ENCODE peak calls at places on chromosomes 4 and X, in ten cellular contexts. One of them, this sample, is unnamed.

GRCh38 chrX:66760648-66761047 is 121.8 kb upstream of the EDA2R start:
- DNase-seq in gastrocnemius medialis: no peak
- DNase-seq in heart left ventricle: no peak
- DNase-seq in tibial artery: no peak
- DNase-seq in A549: no peak
- DNase-seq in OCI-LY7: peak
- DNase-seq in pancreas: no peak
- DNase-seq in SK-N-SH: no peak
- DNase-seq in cardiac muscle cell: no peak
- DNase-seq in lower lobe of right lung: no peak
- DNase-seq in this sample: peak

GRCh38 chr4:73698217-73698616 is 42.2 kb upstream of the CXCL8 start:
- DNase-seq in gastrocnemius medialis: no peak
- DNase-seq in heart left ventricle: no peak
- DNase-seq in tibial artery: no peak
- DNase-seq in A549: no peak
- DNase-seq in OCI-LY7: no peak
- DNase-seq in pancreas: peak
- DNase-seq in SK-N-SH: no peak
- DNase-seq in cardiac muscle cell: peak
- DNase-seq in lower lobe of right lung: no peak
- DNase-seq in this sample: no peak

GRCh38 chr4:119025440-119025839 is 110.2 kb upstream of the MYOZ2 start:
- DNase-seq in gastrocnemius medialis: peak
- DNase-seq in heart left ventricle: no peak
- DNase-seq in tibial artery: no peak
- DNase-seq in A549: no peak
- DNase-seq in OCI-LY7: no peak
- DNase-seq in pancreas: no peak
- DNase-seq in SK-N-SH: no peak
- DNase-seq in cardiac muscle cell: peak
- DNase-seq in lower lobe of right lung: peak
- DNase-seq in this sample: no peak

GRCh38 chr4:176451441-176451840 is 131.7 kb downstream of the SPCS3 start:
- DNase-seq in gastrocnemius medialis: no peak
- DNase-seq in heart left ventricle: no peak
- DNase-seq in tibial artery: no peak
- DNase-seq in A549: no peak
- DNase-seq in OCI-LY7: no peak
- DNase-seq in pancreas: no peak
- DNase-seq in SK-N-SH: no peak
- DNase-seq in cardiac muscle cell: no peak
- DNase-seq in lower lobe of right lung: no peak
- DNase-seq in this sample: no peak

GRCh38 chr4:125481334-125481733 is 166.6 kb downstream of the FAT4 start:
- DNase-seq in gastrocnemius medialis: no peak
- DNase-seq in heart left ventricle: no peak
- DNase-seq in tibial artery: no peak
- DNase-seq in A549: no peak
- DNase-seq in OCI-LY7: no peak
- DNase-seq in pancreas: no peak
- DNase-seq in SK-N-SH: no peak
- DNase-seq in cardiac muscle cell: no peak
- DNase-seq in lower lobe of right lung: no peak
- DNase-seq in this sample: no peak

GRCh38 chrX:117538441-117539418 is 577.9 kb downstream of the KLHL13 start:
- DNase-seq in gastrocnemius medialis: no peak
- DNase-seq in heart left ventricle: no peak
- DNase-seq in tibial artery: no peak
- DNase-seq in A549: no peak
- DNase-seq in OCI-LY7: no peak
- DNase-seq in pancreas: peak
- DNase-seq in SK-N-SH: no peak
- DNase-seq in cardiac muscle cell: no peak
- DNase-seq in lower lobe of right lung: no peak
- DNase-seq in this sample: peak

GRCh38 chr4:6346373-6347110 is 76.9 kb downstream of the WFS1 start:
- DNase-seq in gastrocnemius medialis: no peak
- DNase-seq in heart left ventricle: no peak
- DNase-seq in tibial artery: no peak
- DNase-seq in A549: no peak
- DNase-seq in OCI-LY7: no peak
- DNase-seq in pancreas: no peak
- DNase-seq in SK-N-SH: no peak
- DNase-seq in cardiac muscle cell: no peak
- DNase-seq in lower lobe of right lung: no peak
- DNase-seq in this sample: no peak

GRCh38 chr4:48190839-48191238 is 56.8 kb upstream of the TXK start:
- DNase-seq in gastrocnemius medialis: no peak
- DNase-seq in heart left ventricle: no peak
- DNase-seq in tibial artery: no peak
- DNase-seq in A549: no peak
- DNase-seq in OCI-LY7: no peak
- DNase-seq in pancreas: no peak
- DNase-seq in SK-N-SH: no peak
- DNase-seq in cardiac muscle cell: no peak
- DNase-seq in lower lobe of right lung: no peak
- DNase-seq in this sample: no peak

GRCh38 chrX:96372313-96373046 is 312.2 kb upstream of the DIAPH2 start:
- DNase-seq in gastrocnemius medialis: no peak
- DNase-seq in heart left ventricle: no peak
- DNase-seq in tibial artery: no peak
- DNase-seq in A549: peak
- DNase-seq in OCI-LY7: peak
- DNase-seq in pancreas: peak
- DNase-seq in SK-N-SH: peak
- DNase-seq in cardiac muscle cell: peak
- DNase-seq in lower lobe of right lung: no peak
- DNase-seq in this sample: peak

GRCh38 chr4:6342530-6343293 is 73.1 kb downstream of the WFS1 start:
- DNase-seq in gastrocnemius medialis: no peak
- DNase-seq in heart left ventricle: peak
- DNase-seq in tibial artery: peak
- DNase-seq in A549: no peak
- DNase-seq in OCI-LY7: no peak
- DNase-seq in pancreas: no peak
- DNase-seq in SK-N-SH: peak
- DNase-seq in cardiac muscle cell: peak
- DNase-seq in lower lobe of right lung: peak
- DNase-seq in this sample: no peak

GRCh38 chr4:6886886-6887285 is 22.7 kb upstream of the TBC1D14 start:
- DNase-seq in gastrocnemius medialis: no peak
- DNase-seq in heart left ventricle: no peak
- DNase-seq in tibial artery: no peak
- DNase-seq in A549: no peak
- DNase-seq in OCI-LY7: no peak
- DNase-seq in pancreas: no peak
- DNase-seq in SK-N-SH: no peak
- DNase-seq in cardiac muscle cell: no peak
- DNase-seq in lower lobe of right lung: no peak
- DNase-seq in this sample: no peak

GRCh38 chr4:173998471-173999144 is 284.9 kb downstream of the FBXO8 start:
- DNase-seq in gastrocnemius medialis: no peak
- DNase-seq in heart left ventricle: no peak
- DNase-seq in tibial artery: no peak
- DNase-seq in A549: no peak
- DNase-seq in OCI-LY7: no peak
- DNase-seq in pancreas: no peak
- DNase-seq in SK-N-SH: no peak
- DNase-seq in cardiac muscle cell: no peak
- DNase-seq in lower lobe of right lung: no peak
- DNase-seq in this sample: no peak

GRCh38 chr4:8736083-8736825 is 135.4 kb downstream of the HMX1 start:
- DNase-seq in gastrocnemius medialis: no peak
- DNase-seq in heart left ventricle: no peak
- DNase-seq in tibial artery: no peak
- DNase-seq in A549: no peak
- DNase-seq in OCI-LY7: no peak
- DNase-seq in pancreas: no peak
- DNase-seq in SK-N-SH: peak
- DNase-seq in cardiac muscle cell: no peak
- DNase-seq in lower lobe of right lung: no peak
- DNase-seq in this sample: no peak

GRCh38 chr4:128601992-128602695 is 207.4 kb upstream of the JADE1 start:
- DNase-seq in gastrocnemius medialis: no peak
- DNase-seq in heart left ventricle: peak
- DNase-seq in tibial artery: no peak
- DNase-seq in A549: no peak
- DNase-seq in OCI-LY7: no peak
- DNase-seq in pancreas: peak
- DNase-seq in SK-N-SH: no peak
- DNase-seq in cardiac muscle cell: peak
- DNase-seq in lower lobe of right lung: no peak
- DNase-seq in this sample: no peak

GRCh38 chr4:184011810-184012209 is 106.7 kb downstream of the STOX2 start:
- DNase-seq in gastrocnemius medialis: no peak
- DNase-seq in heart left ventricle: no peak
- DNase-seq in tibial artery: no peak
- DNase-seq in A549: no peak
- DNase-seq in OCI-LY7: no peak
- DNase-seq in pancreas: no peak
- DNase-seq in SK-N-SH: no peak
- DNase-seq in cardiac muscle cell: no peak
- DNase-seq in lower lobe of right lung: no peak
- DNase-seq in this sample: no peak

GRCh38 chrX:43961699-43962098 is 11.5 kb downstream of the NDP start:
- DNase-seq in gastrocnemius medialis: no peak
- DNase-seq in heart left ventricle: no peak
- DNase-seq in tibial artery: no peak
- DNase-seq in A549: no peak
- DNase-seq in OCI-LY7: peak
- DNase-seq in pancreas: no peak
- DNase-seq in SK-N-SH: no peak
- DNase-seq in cardiac muscle cell: no peak
- DNase-seq in lower lobe of right lung: no peak
- DNase-seq in this sample: no peak

DNA sequence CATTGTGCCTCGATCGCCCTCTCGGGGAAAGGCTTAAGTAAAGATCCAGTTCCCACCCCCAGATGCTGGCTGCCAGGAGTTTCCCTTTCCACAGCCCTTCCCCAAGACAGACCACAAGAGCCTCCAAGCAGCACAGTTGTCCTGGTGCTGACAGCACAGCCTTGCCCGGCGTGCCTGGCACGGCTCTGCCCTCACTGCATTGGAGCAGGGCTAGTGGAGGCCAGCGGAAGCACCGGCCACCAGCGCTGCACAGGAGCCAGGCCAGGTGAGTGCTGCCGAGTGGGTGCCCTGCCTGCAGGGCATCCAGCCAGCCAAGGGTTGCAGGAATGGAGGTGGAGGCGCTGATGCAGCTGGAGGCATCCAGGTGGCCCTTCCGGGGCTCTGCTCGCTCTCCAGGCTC is 9.6 kb upstream of the MSANTD1 start:
- DNase-seq in gastrocnemius medialis: no peak
- DNase-seq in heart left ventricle: no peak
- DNase-seq in tibial artery: no peak
- DNase-seq in A549: no peak
- DNase-seq in OCI-LY7: no peak
- DNase-seq in pancreas: peak
- DNase-seq in SK-N-SH: no peak
- DNase-seq in cardiac muscle cell: no peak
- DNase-seq in lower lobe of right lung: no peak
- DNase-seq in this sample: no peak
- H3K27ac ChIP-seq in gastrocnemius medialis: peak
- H3K27ac ChIP-seq in heart left ventricle: no peak
- H3K27ac ChIP-seq in tibial artery: no peak
- H3K27ac ChIP-seq in A549: no peak
- H3K27ac ChIP-seq in OCI-LY7: no peak
- H3K27ac ChIP-seq in pancreas: peak
- H3K27ac ChIP-seq in SK-N-SH: peak
- H3K27ac ChIP-seq in cardiac muscle cell: peak
- H3K27ac ChIP-seq in lower lobe of right lung: no peak
- H3K27ac ChIP-seq in this sample: no peak

GRCh38 chr4:86452323-86452995 is 92.6 kb upstream of the MAPK10 start:
- DNase-seq in gastrocnemius medialis: no peak
- DNase-seq in heart left ventricle: peak
- DNase-seq in tibial artery: no peak
- DNase-seq in A549: no peak
- DNase-seq in OCI-LY7: no peak
- DNase-seq in pancreas: no peak
- DNase-seq in SK-N-SH: no peak
- DNase-seq in cardiac muscle cell: peak
- DNase-seq in lower lobe of right lung: no peak
- DNase-seq in this sample: no peak
- H3K27ac ChIP-seq in gastrocnemius medialis: no peak
- H3K27ac ChIP-seq in heart left ventricle: peak
- H3K27ac ChIP-seq in tibial artery: peak
- H3K27ac ChIP-seq in A549: no peak
- H3K27ac ChIP-seq in OCI-LY7: no peak
- H3K27ac ChIP-seq in pancreas: peak
- H3K27ac ChIP-seq in SK-N-SH: no peak
- H3K27ac ChIP-seq in cardiac muscle cell: no peak
- H3K27ac ChIP-seq in lower lobe of right lung: peak
- H3K27ac ChIP-seq in this sample: no peak

DNA sequence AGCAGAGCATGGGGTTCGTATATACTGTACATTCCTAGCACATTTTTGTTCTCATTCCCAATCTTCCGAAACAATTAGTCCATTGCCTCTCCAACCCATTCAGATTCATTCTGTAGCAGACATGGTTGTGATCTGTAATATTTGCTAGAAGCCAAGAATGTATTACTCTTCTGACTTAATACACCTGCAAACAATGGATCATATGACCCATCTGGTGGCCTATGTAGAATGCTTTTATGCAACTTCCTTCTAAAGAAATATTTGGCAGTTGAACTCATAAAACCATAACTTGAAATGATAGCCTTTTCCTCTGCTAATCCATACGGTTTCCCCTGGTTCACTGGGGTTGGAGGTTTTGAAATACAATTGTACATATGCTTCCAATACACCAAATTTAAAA is 32.8 kb upstream of the SGMS2 start:
- DNase-seq in gastrocnemius medialis: no peak
- DNase-seq in heart left ventricle: no peak
- DNase-seq in tibial artery: no peak
- DNase-seq in A549: no peak
- DNase-seq in OCI-LY7: no peak
- DNase-seq in pancreas: no peak
- DNase-seq in SK-N-SH: no peak
- DNase-seq in cardiac muscle cell: no peak
- DNase-seq in lower lobe of right lung: no peak
- DNase-seq in this sample: no peak
- H3K27ac ChIP-seq in gastrocnemius medialis: no peak
- H3K27ac ChIP-seq in heart left ventricle: no peak
- H3K27ac ChIP-seq in tibial artery: no peak
- H3K27ac ChIP-seq in A549: no peak
- H3K27ac ChIP-seq in OCI-LY7: no peak
- H3K27ac ChIP-seq in pancreas: no peak
- H3K27ac ChIP-seq in SK-N-SH: no peak
- H3K27ac ChIP-seq in cardiac muscle cell: no peak
- H3K27ac ChIP-seq in lower lobe of right lung: no peak
- H3K27ac ChIP-seq in this sample: no peak

DNA sequence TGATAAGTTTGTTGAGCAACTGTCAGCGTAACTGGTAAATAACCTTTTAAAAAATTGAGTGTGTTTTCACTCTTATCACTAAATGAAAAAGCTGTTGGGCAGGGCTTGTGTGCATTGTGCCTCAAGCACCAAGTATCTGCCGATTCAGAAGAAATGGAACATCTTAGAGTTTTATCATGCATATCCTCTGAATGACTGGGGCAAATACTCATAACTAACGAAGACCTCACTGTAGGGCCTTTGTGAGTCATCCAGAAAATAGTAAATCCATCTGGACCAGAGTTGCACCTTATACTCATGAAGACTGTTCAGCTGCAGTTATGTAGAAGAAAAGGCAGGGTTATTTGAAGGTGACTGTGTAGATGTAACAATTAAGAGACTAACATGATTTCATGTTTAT is 222.1 kb downstream of the CAMK2D start:
- DNase-seq in gastrocnemius medialis: no peak
- DNase-seq in heart left ventricle: no peak
- DNase-seq in tibial artery: no peak
- DNase-seq in A549: no peak
- DNase-seq in OCI-LY7: no peak
- DNase-seq in pancreas: no peak
- DNase-seq in SK-N-SH: no peak
- DNase-seq in cardiac muscle cell: peak
- DNase-seq in lower lobe of right lung: no peak
- DNase-seq in this sample: no peak
- H3K27ac ChIP-seq in gastrocnemius medialis: no peak
- H3K27ac ChIP-seq in heart left ventricle: peak
- H3K27ac ChIP-seq in tibial artery: no peak
- H3K27ac ChIP-seq in A549: no peak
- H3K27ac ChIP-seq in OCI-LY7: no peak
- H3K27ac ChIP-seq in pancreas: no peak
- H3K27ac ChIP-seq in SK-N-SH: no peak
- H3K27ac ChIP-seq in cardiac muscle cell: no peak
- H3K27ac ChIP-seq in lower lobe of right lung: no peak
- H3K27ac ChIP-seq in this sample: no peak

This sample was measured in SK-N-MC.